ENCODE peak calls at places on chromosomes 6 and 20, in ten cellular contexts. L is Peyer's patch, N is adrenal gland, D is heart left ventricle, Q is HCT116, E is K562, C is spleen, K is sigmoid colon, O is endothelial cell of umbilical vein, B is right lobe of liver. R is an unnamed sample.

GRCh38 chr6:158666637-158667359 is 16.9 kb downstream of the SYTL3 start:
- DNase-seq in L (no peak), N (no peak), D (no peak), Q (no peak), E (no peak), C (no peak), K (peak; percentile 35), O (no peak), B (peak; percentile 44), R (peak; percentile 96)

GRCh38 chr6:31728767-31729514 is at the start of gene DDAH2:
- DNase-seq in L (no peak), N (peak; percentile 47), D (no peak), Q (no peak), E (no peak), C (peak; percentile 86), K (no peak), O (no peak), B (peak; percentile 58), R (no peak)

GRCh38 chr6:116287668-116288282 is 8.0 kb upstream of the TSPYL1 start:
- DNase-seq in L (no peak), N (no peak), D (no peak), Q (peak; percentile 51), E (peak; percentile 45), C (no peak), K (no peak), O (peak; percentile 65), B (no peak), R (peak; percentile 61)

GRCh38 chr6:137550527-137550926 is 56.3 kb upstream of the OLIG3 start:
- DNase-seq in L (no peak), N (no peak), D (no peak), Q (no peak), E (no peak), C (no peak), K (no peak), O (no peak), B (no peak), R (no peak)

GRCh38 chr6:41442800-41443501 is 103.2 kb upstream of the FOXP4 start:
- DNase-seq in L (no peak), N (no peak), D (peak; percentile 44), Q (no peak), E (peak; percentile 81), C (no peak), K (peak; percentile 90), O (no peak), B (no peak), R (no peak)

GRCh38 chr6:73043446-73043845 is 181.8 kb downstream of the KHDC1L start:
- DNase-seq in L (no peak), N (no peak), D (no peak), Q (no peak), E (no peak), C (no peak), K (no peak), O (no peak), B (no peak), R (no peak)

GRCh38 chr6:137589067-137589848 is 95.1 kb upstream of the OLIG3 start:
- DNase-seq in L (no peak), N (no peak), D (no peak), Q (peak; percentile 57), E (peak; percentile 68), C (no peak), K (no peak), O (peak; percentile 15), B (no peak), R (peak; percentile 83)

GRCh38 chr6:163123098-163123497 is 291.4 kb upstream of the QKI start:
- DNase-seq in L (no peak), N (no peak), D (no peak), Q (no peak), E (no peak), C (no peak), K (no peak), O (no peak), B (no peak), R (no peak)

GRCh38 chr20:59470521-59470920 is 133.8 kb upstream of the PHACTR3 start:
- DNase-seq in L (no peak), N (no peak), D (no peak), Q (no peak), E (no peak), C (peak; percentile 43), K (no peak), O (no peak), B (no peak), R (no peak)
- TF ChIP-seq POLR2A in L (no peak), N (no peak), D (no peak), Q (no peak), E (no peak), C (no peak), K (no peak), O (no peak), B (no peak), R (no peak)

GRCh38 chr6:166415306-166415705 is 32.6 kb upstream of the MPC1 start:
- DNase-seq in L (peak; percentile 45), N (no peak), D (no peak), Q (no peak), E (no peak), C (peak; percentile 77), K (no peak), O (no peak), B (no peak), R (no peak)

GRCh38 chr6:166418691-166419143 is 36.0 kb upstream of the MPC1 start:
- DNase-seq in L (no peak), N (no peak), D (no peak), Q (no peak), E (no peak), C (no peak), K (no peak), O (no peak), B (no peak), R (no peak)

GRCh38 chr6:166413491-166413951 is 30.8 kb upstream of the MPC1 start:
- DNase-seq in L (no peak), N (no peak), D (no peak), Q (no peak), E (no peak), C (peak; percentile 68), K (no peak), O (no peak), B (no peak), R (no peak)

GRCh38 chr6:166417285-166417691 is 34.5 kb upstream of the MPC1 start:
- DNase-seq in L (no peak), N (no peak), D (no peak), Q (no peak), E (no peak), C (no peak), K (no peak), O (no peak), B (no peak), R (no peak)

DNA sequence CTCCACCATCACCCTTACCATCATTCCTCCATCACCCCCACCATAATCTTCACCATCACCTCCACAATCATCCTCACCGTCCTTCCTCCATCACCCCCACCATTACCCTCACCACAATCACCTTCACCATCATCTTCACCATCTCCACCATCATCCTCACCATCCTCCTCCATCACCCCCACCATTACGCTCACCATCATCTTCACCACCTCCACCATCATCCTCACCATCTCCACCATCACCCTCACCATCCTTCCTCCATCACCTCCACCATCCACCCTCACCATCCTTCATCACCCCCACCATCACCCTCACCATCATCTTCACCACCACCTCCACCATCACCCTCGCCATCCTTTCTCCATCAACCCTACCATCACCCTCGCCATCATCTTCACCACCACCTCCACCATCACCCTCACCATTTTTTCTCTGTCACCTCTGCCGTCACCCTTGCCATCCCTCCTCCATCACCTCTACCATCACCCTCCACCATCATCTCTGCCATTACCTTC is 33.1 kb upstream of the MPC1 start:
- DNase-seq in L (no peak), N (no peak), D (no peak), Q (no peak), E (no peak), C (peak; percentile 37), K (no peak), O (no peak), B (no peak), R (no peak)
- H3K4me3 ChIP-seq in L (no peak overlapping the region), N (no peak overlapping the region), D (no peak overlapping the region), Q (no peak overlapping the region), E (no peak overlapping the region), C (no peak overlapping the region), K (no peak overlapping the region), O (no peak overlapping the region), B (no peak overlapping the region), R (no peak overlapping the region)

GRCh38 chr6:46130665-46131064 is 876 bp downstream of the ENPP4 start:
- DNase-seq in L (no peak), N (no peak), D (no peak), Q (no peak), E (no peak), C (no peak), K (no peak), O (peak; percentile 4), B (no peak), R (peak; percentile 6)

GRCh38 chr6:46134216-46134615 is 4.4 kb downstream of the ENPP4 start:
- DNase-seq in L (no peak), N (no peak), D (no peak), Q (no peak), E (no peak), C (no peak), K (no peak), O (no peak), B (no peak), R (no peak)

GRCh38 chr6:46129301-46129633 is 522 bp upstream of the ENPP4 start:
- DNase-seq in L (no peak), N (no peak), D (no peak), Q (no peak), E (no peak), C (no peak), K (no peak), O (no peak), B (no peak), R (no peak)

GRCh38 chr6:46128476-46128875 is 1.3 kb upstream of the ENPP4 start:
- DNase-seq in L (no peak), N (no peak), D (no peak), Q (no peak), E (no peak), C (no peak), K (no peak), O (no peak), B (no peak), R (no peak)

DNA sequence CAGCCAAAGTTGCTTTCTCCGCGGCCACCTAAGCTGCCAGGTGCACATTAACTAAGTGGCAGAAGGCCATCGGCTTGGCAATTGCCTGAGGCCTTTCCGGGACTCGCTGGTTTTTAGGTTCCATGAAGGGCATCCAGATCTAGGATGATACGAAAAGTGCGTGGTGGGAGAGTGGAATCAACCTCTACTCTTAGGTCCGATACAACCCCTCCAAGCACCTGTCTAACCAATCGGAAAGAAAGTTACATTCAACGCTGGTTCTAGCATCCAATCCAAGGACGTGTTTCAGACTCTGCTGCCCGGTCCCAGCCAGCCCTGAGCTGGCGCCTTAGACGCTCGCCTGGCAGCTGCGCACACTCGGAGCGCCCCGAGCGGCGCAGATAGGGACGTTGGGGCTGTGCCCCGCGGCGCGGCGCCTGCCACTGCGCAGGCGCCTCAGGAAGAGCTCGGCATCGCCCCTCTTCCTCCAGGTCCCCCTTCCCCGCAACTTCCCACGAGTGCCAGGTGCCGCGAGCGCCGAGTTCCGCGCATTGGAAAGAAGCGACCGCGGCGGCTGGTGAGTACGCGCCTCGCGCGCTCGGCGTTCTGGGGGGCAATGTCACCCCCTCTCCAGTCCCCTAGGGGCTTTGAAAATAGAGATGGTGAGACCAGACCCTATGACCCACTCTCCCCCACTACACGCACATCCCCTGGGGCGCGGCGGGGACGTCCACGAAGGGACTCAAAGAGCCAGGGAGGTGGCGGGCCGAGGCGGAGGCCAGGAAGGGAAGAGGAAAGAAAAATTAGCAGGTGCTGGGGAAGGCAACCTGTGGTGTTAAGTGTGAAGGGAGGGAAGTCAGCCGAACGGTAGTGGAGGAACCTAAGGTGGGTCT is at the start of gene ENPP4:
- DNase-seq in L (peak; percentile 84), N (peak; percentile 87), D (peak; percentile 82), Q (peak; percentile 95), E (no peak), C (peak; percentile 97), K (peak; percentile 93), O (peak; percentile 98), B (peak; percentile 91), R (peak; percentile 75)
- TF ChIP-seq CTCF in L (peak; percentile 1), N (no peak), D (peak; percentile 9), Q (no peak), E (no peak), C (peak; percentile 37), K (no peak), O (no peak), B (no peak), R (no peak)

DNA sequence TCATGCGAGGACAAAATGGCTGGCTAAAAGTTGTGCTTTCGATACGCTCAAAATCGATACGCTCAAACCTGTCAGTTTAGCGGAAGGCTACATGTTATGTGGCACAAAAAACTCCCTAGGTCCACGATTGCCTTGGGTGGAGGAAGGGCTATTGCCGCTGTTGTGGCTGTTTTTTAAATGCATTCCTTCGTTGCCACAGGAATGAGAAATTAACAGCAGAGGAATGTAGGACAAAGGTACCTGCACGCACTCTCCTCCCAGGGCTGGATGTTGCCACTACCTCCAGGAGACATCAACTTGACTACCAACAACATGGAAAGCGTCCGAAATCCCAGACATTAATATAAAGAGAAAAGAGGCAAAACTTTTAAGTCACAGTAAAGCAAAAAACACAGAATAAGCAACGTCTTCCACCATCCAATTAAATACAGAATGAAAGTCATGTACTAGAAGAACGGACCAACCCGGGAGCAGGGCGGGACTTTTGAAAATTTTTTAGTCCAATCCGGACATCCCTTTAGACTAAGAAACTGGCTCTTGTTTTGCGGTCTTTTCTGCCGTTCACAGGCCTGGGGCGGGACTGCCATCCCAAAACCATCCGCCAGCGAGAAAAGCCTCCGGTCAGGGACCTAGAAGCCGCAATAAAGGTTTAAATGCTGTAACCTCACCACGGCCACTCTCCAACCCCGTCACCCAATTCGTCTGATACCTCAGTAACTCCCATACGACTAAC is 32.1 kb upstream of the HFE start:
- DNase-seq in L (peak; percentile 86), N (peak; percentile 91), D (peak; percentile 92), Q (peak; percentile 98), E (peak; percentile 86), C (peak; percentile 93), K (peak; percentile 97), O (peak; percentile 94), B (peak; percentile 92), R (peak; percentile 97)
- TF ChIP-seq POLR2A in L (peak; percentile 74), N (peak; percentile 81), D (no peak), Q (no peak), E (peak; percentile 95), C (peak; percentile 49), K (peak; percentile 72), O (peak; percentile 98), B (peak; percentile 58), R (peak; percentile 82)

R was measured in NB4.